ENCODE peak calls at places on chromosomes 5 and 9, in seven cellular contexts. Z is left ventricle myocardium inferior; R is mesendoderm; I is GM23338; G is PC-3; Y is CD4-positive, CD25-positive, alpha-beta regulatory T cell; N is ovary. A is an unnamed sample. For H3K4me1, the result is how much of the 10 kb centered on the place peaks cover.

GRCh38 chr5:107806705-107807104 is 136.0 kb upstream of the EFNA5 start:
- DNase-seq in I (no peak), N (no peak), G (peak), Y (no peak), Z (no peak), R (peak), A (peak)

GRCh38 chr9:116320180-116320799 is 166.7 kb downstream of the PAPPA start:
- DNase-seq in I (no peak), Z (peak), R (peak), G (no peak), Y (no peak), N (no peak), A (no peak)

GRCh38 chr5:56757077-56757476 is 58.3 kb upstream of the MAP3K1 start:
- DNase-seq in Z (no peak), I (no peak), Y (no peak), R (peak), G (peak), N (no peak), A (peak)

GRCh38 chr9:87703636-87704276 is 22.2 kb upstream of the CTSL start:
- DNase-seq in G (peak), N (no peak), R (no peak), Z (no peak), I (no peak), Y (no peak), A (no peak)

GRCh38 chr5:78345485-78345884 is 14.9 kb upstream of the SCAMP1 start:
- DNase-seq in N (no peak), G (no peak), Z (no peak), I (no peak), R (no peak), Y (no peak), A (peak)

GRCh38 chr5:41447761-41448510 is 62.5 kb downstream of the PLCXD3 start:
- DNase-seq in G (no peak), R (no peak), Y (no peak), I (no peak), N (no peak), Z (no peak), A (no peak)

GRCh38 chr5:178786859-178787499 is 56.5 kb upstream of the ZNF354A start:
- DNase-seq in Z (no peak), G (peak), I (no peak), R (no peak), Y (no peak), N (no peak), A (peak)

GRCh38 chr9:16030513-16031185 is 477.8 kb downstream of the CCDC171 start:
- DNase-seq in I (no peak), R (peak), Z (no peak), Y (no peak), N (no peak), G (peak), A (peak)

GRCh38 chr9:97518909-97519307 is 17.4 kb downstream of the TMOD1 start:
- DNase-seq in I (no peak), N (peak), Z (no peak), R (no peak), G (peak), Y (no peak), A (no peak)

GRCh38 chr5:42912184-42912766 is 100.6 kb upstream of the SELENOP start:
- DNase-seq in Z (no peak), I (peak), N (no peak), R (peak), G (peak), Y (peak), A (peak)

GRCh38 chr5:63127054-63127453 is 548.4 kb downstream of the LRRC70 start:
- DNase-seq in Z (no peak), G (peak), I (no peak), N (no peak), R (peak), Y (no peak), A (no peak)

GRCh38 chr9:137234758-137235423 is 4.2 kb downstream of the SLC34A3 start:
- DNase-seq in I (no peak), Y (no peak), G (no peak), R (no peak), N (no peak), Z (no peak), A (no peak)

GRCh38 chr9:37209431-37210386 is 89.3 kb downstream of the ZCCHC7 start:
- DNase-seq in Y (no peak), R (peak), Z (no peak), N (no peak), I (peak), G (peak), A (no peak)

GRCh38 chr5:124732891-124733670 is 13.4 kb downstream of the ZNF608 start:
- DNase-seq in Y (no peak), Z (no peak), I (no peak), N (no peak), G (no peak), R (no peak), A (no peak)

GRCh38 chr9:115182264-115182663 is 64.3 kb upstream of the TNC start:
- DNase-seq in I (peak), Y (no peak), Z (no peak), G (no peak), R (peak), N (no peak), A (no peak)

GRCh38 chr5:12645582-12645981 is 741.3 kb upstream of the CTNND2 start:
- DNase-seq in I (no peak), R (no peak), G (no peak), Y (no peak), N (no peak), Z (no peak), A (no peak)

GRCh38 chr9:98974554-98974953 is 30.8 kb downstream of the COL15A1 start:
- DNase-seq in R (no peak), N (peak), Z (no peak), Y (no peak), I (no peak), G (no peak), A (no peak)
- H3K4me3 ChIP-seq in R (no peak), N (peak), Z (peak), Y (no peak), I (no peak), G (no peak), A (no peak)

GRCh38 chr5:153626836-153627235 is 136.4 kb downstream of the GRIA1 start:
- DNase-seq in Y (no peak), R (no peak), G (no peak), I (no peak), N (no peak), Z (no peak), A (no peak)

GRCh38 chr5:153629496-153629895 is 139.0 kb downstream of the GRIA1 start:
- DNase-seq in Y (no peak), Z (no peak), I (no peak), G (no peak), R (no peak), N (no peak), A (peak)

GRCh38 chr5:153632748-153633290 is 142.3 kb downstream of the GRIA1 start:
- DNase-seq in Z (no peak), G (no peak), I (peak), N (no peak), R (no peak), Y (no peak), A (peak)

GRCh38 chr5:153629027-153629426 is 138.6 kb downstream of the GRIA1 start:
- DNase-seq in Z (peak), G (peak), N (no peak), I (peak), R (peak), Y (no peak), A (peak)

GRCh38 chr5:153630546-153630945 is 140.1 kb downstream of the GRIA1 start:
- DNase-seq in R (peak), I (no peak), Y (no peak), N (no peak), G (no peak), Z (no peak), A (no peak)
- H3K4me1 ChIP-seq in R (under half), I (under half), Y (under half), N (under half), G (under half), Z (under half), A (under half)

DNA sequence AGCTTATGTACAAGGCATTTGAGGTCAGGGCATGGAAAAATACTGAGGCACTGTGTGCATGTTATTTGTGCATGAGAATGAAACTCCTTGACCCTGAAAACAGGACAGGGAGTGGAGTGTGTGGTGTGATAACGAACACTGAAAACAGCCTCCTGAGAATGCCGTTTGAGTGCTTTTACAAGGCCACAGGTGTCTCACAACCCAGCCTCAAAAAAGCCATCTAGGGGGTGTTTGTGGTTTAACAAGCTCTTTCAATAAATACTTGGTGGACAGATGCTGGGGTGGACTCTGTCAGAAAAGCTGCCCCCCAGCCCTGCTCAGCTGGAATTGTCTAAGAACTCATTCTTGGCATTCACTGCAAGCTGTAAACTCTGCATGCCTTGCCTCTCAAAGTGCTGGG is 94.0 kb upstream of the SLC25A48 start:
- DNase-seq in Z (no peak), G (no peak), N (no peak), I (no peak), R (no peak), Y (no peak), A (no peak)
- H3K4me3 ChIP-seq in Z (no peak), G (no peak), N (no peak), I (no peak), R (no peak), Y (no peak), A (no peak)

DNA sequence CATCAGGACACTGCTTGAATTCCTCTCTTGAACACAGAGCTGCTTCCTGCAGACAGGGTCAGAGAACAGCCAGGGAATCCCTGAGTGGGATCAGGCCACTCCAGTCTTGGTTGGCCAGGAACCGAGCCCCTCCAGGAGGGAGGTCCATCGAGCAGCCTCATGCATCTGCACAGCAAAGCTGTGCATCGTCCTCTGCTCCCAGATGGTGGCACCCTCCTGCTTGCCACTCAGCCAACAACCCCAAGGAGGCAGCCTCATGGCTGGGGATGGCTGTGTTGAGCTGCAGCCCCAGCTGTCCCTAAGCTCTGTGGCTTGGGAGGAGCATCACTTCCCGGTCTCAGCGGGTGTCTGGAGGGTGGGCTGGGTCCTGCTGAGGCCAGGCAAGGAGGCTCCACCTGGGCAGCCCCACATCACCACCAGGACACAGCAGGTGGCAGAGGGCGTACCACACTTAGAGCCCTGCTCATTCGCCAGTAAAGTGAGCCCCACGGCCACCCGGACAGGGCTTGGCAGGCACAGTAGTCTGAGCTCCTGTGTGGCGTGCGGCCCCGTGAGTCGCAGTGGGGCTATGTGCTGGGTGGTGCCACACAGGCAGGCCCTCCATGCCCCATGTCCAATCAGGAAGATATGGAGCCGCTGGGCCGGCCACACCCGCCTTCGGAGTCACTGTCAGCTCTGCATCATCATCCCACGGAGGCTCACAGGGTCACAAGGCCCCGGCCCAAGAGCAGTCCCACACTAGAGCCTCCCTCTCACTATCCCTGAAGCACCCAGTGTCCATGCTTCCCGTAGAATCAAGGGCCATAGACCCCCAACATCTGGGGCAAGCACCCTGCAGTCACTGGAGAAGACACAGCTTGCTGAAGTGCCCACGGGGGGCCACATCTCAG is 11.9 kb downstream of the LPCAT1 start:
- DNase-seq in Y (no peak), R (peak), N (peak), G (peak), I (no peak), Z (peak), A (peak)
- H3K4me1 ChIP-seq in Y (under half), R (under half), N (under half), G (under half), I (under half), Z (under half), A (under half)

DNA sequence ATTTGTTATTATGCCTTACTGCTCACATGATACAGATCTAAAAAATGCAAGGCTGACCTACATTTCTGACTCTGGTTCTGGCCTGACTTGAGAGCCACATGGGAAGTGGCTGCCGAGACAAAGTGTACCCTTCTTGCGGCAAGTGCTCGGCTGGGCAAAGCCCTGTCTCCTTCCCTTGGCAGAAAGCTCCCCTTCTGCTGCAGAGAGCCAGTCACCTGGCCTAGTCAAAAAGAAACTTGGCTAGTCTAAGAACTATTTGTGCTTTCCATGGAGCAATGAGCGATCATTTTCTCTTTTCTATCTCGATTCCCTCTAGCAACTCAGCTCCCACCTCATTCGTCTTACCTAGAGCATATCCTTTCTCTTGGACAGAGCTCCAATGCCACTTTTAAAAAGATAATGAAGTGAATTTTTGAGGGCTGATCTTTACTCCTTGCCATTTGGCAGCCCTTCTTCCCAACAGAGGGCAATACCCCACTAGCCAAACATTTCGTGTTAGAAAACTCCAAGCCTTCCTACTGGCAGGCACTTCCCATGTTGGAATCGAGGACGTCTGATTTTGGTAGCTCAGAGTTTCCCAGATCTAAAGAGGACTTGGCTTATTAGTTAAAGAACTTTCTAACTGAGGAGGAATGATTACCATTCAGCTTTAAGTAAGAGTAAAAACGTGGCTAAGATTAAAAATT is 108.1 kb upstream of the PRRC1 start:
- DNase-seq in R (no peak), Y (no peak), I (no peak), G (no peak), Z (no peak), N (no peak), A (peak)
- H3K4me3 ChIP-seq in R (no peak), Y (no peak), I (no peak), G (peak), Z (peak), N (no peak), A (peak)

DNA sequence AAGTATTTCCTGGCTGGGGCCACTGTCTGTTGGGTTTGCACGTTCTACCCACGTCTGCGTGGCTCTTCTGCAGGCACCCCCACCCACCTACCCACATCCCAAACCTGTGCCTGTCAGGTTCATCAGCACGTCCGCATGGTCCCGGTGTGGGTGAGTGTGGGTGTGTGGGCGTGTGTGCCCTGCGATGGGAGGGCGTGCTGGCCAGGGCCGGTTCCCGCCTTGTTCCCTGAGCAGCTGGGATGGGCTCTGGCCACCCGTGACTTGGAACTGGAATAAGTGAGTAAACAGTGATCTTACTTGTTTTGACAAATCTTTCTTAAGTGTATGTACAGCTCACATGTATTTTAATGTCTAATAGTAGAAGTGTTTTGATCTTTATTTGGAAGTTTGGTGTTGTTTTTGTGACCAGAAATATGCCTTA is 20.4 kb downstream of the ERGIC1 start:
- DNase-seq in R (no peak), I (no peak), Y (no peak), N (peak), G (no peak), Z (peak), A (no peak)
- H3K4me1 ChIP-seq in R (under half), I (under half), Y (under half), N (under half), G (under half), Z (half or more), A (half or more)

GRCh38 chr5:10250804-10251276 is 760 bp downstream of the CCT5 start:
- DNase-seq in Y (no peak), G (peak), N (no peak), R (peak), Z (no peak), I (no peak), A (peak)
- H3K4me3 ChIP-seq in Y (peak), G (peak), N (peak), R (peak), Z (peak), I (peak), A (peak)

GRCh38 chr9:121738391-121738790 is 87.0 kb downstream of the DAB2IP start:
- DNase-seq in G (no peak), I (no peak), N (no peak), Y (no peak), R (no peak), Z (no peak), A (no peak)

GRCh38 chr9:121737481-121737931 is 86.1 kb downstream of the DAB2IP start:
- DNase-seq in G (no peak), R (no peak), N (no peak), Z (no peak), Y (no peak), I (no peak), A (no peak)

GRCh38 chr9:121735792-121736130 is 84.3 kb downstream of the DAB2IP start:
- DNase-seq in I (peak), Z (no peak), Y (no peak), G (no peak), R (peak), N (no peak), A (no peak)

GRCh38 chr9:121736147-121736721 is 84.8 kb downstream of the DAB2IP start:
- DNase-seq in N (peak), G (no peak), Y (no peak), Z (peak), R (peak), I (peak), A (peak)

GRCh38 chr9:121736964-121737462 is 85.6 kb downstream of the DAB2IP start:
- DNase-seq in G (peak), I (peak), Z (peak), Y (no peak), R (peak), N (peak), A (no peak)
- H3K4me1 ChIP-seq in G (under half), I (under half), Z (half or more), Y (under half), R (under half), N (under half), A (under half)